ENCODE peak calls at places on chromosomes 4 and X, in seven cellular contexts. W is bronchial epithelial cell, Y is amygdala, V is C1 segment of cervical spinal cord, F is colonic mucosa, T is Kasumi-1, D is RWPE1. Z is an unnamed sample.

GRCh38 chrX:72306085-72306801 is 529 bp upstream of the CITED1 start:
- DNase-seq in W (no peak), F (no peak), T (no peak), Y (no peak), V (no peak), D (peak; percentile 13), Z (no peak)

GRCh38 chr4:155383541-155383940 is 6.8 kb upstream of the MAP9 start:
- DNase-seq in T (no peak), W (no peak), F (no peak), D (no peak), Y (no peak), V (no peak), Z (no peak)

GRCh38 chr4:147773261-147774184 is 41.6 kb downstream of the ARHGAP10 start:
- DNase-seq in F (no peak), Y (no peak), V (no peak), D (no peak), W (peak; percentile 58), T (no peak), Z (no peak)

GRCh38 chrX:1134976-1135375 is 77.5 kb downstream of the CRLF2 start:
- DNase-seq in W (no peak), F (no peak), T (no peak), V (no peak), Y (no peak), D (no peak), Z (no peak)

GRCh38 chr4:120929847-120930246 is 7.3 kb upstream of the PRDM5 start:
- DNase-seq in W (no peak), T (no peak), F (no peak), Y (no peak), D (no peak), V (no peak), Z (no peak)

GRCh38 chrX:154730271-154730883 is 20.5 kb downstream of the GAB3 start:
- DNase-seq in D (no peak), F (no peak), Y (no peak), T (no peak), W (no peak), V (no peak), Z (no peak)

GRCh38 chr4:158599150-158599549 is 72.5 kb downstream of the C4orf46 start:
- DNase-seq in D (no peak), W (no peak), F (no peak), Y (no peak), T (peak; percentile 56), V (no peak), Z (no peak)

GRCh38 chr4:8200302-8200975 is 1.3 kb downstream of the SH3TC1 start:
- DNase-seq in D (peak; percentile 75), T (no peak), V (no peak), W (peak; percentile 63), Y (no peak), F (no peak), Z (no peak)

GRCh38 chr4:17613761-17614415 is 553 bp upstream of the MED28 start:
- DNase-seq in T (peak; percentile 74), D (peak; percentile 39), F (no peak), V (no peak), Y (no peak), W (peak; percentile 86), Z (peak; percentile 56)

GRCh38 chr4:682490-683172 is 6.3 kb downstream of the SLC49A3 start:
- DNase-seq in F (no peak), W (no peak), D (no peak), T (no peak), V (no peak), Y (no peak), Z (no peak)

GRCh38 chr4:41977709-41978108 is 3.8 kb upstream of the DCAF4L1 start:
- DNase-seq in D (no peak), W (peak; percentile 19), Y (no peak), F (no peak), T (peak; percentile 42), V (no peak), Z (peak; percentile 1)

GRCh38 chr4:119858176-119858575 is 208.5 kb downstream of the MAD2L1 start:
- DNase-seq in V (no peak), D (no peak), T (no peak), Y (no peak), W (peak; percentile 22), F (no peak), Z (no peak)

GRCh38 chrX:11341274-11342256 is 48.4 kb downstream of the AMELX start:
- DNase-seq in D (peak; percentile 36), Y (no peak), W (peak; percentile 88), T (peak; percentile 51), V (no peak), F (peak; percentile 30), Z (no peak)

GRCh38 chr4:87299898-87300297 is 22.8 kb downstream of the HSD17B13 start:
- DNase-seq in V (no peak), F (no peak), T (no peak), W (no peak), Y (no peak), D (no peak), Z (no peak)

GRCh38 chr4:130026185-130026584 is 930.2 kb downstream of the C4orf33 start:
- DNase-seq in D (no peak), W (no peak), F (no peak), T (no peak), V (no peak), Y (no peak), Z (no peak)

GRCh38 chr4:34417160-34417559 is 1827.2 kb downstream of the ARAP2 start:
- DNase-seq in V (no peak), Y (no peak), W (peak; percentile 10), F (no peak), D (no peak), T (no peak), Z (no peak)

GRCh38 chr4:180618396-180618795 is 1624.8 kb upstream of the TENM3 start:
- DNase-seq in T (peak; percentile 87), V (no peak), Y (no peak), W (no peak), F (no peak), D (no peak), Z (no peak)

GRCh38 chrX:48035891-48036290 is 29.1 kb downstream of the SPACA5 start:
- DNase-seq in F (no peak), V (no peak), Y (no peak), T (no peak), W (no peak), D (no peak), Z (no peak)

GRCh38 chrX:16643160-16643559 is 6.8 kb upstream of the S100G start:
- DNase-seq in F (no peak), Y (no peak), W (peak; percentile 88), T (no peak), V (no peak), D (peak; percentile 9), Z (no peak)

GRCh38 chr4:10013722-10014121 is 7.6 kb downstream of the SLC2A9 start:
- DNase-seq in F (peak; percentile 78), Y (no peak), V (no peak), W (peak; percentile 57), D (no peak), T (peak; percentile 52), Z (no peak)

GRCh38 chrX:46547857-46548256 is 2.6 kb upstream of the ZNF674 start:
- DNase-seq in D (peak; percentile 25), W (peak; percentile 78), Y (no peak), V (no peak), F (no peak), T (no peak), Z (peak; percentile 37)

GRCh38 chr4:114879916-114880315 is 233.5 kb downstream of the NDST4 start:
- DNase-seq in W (no peak), F (no peak), V (no peak), D (no peak), T (no peak), Y (no peak), Z (no peak)

GRCh38 chrX:103063918-103064434 is at the start of gene BEX1:
- DNase-seq in V (peak; percentile 22), Y (peak; percentile 45), T (no peak), D (peak; percentile 1), W (peak; percentile 0), F (no peak), Z (no peak)

GRCh38 chr4:123107444-123108252 is 185.3 kb upstream of the NUDT6 start:
- DNase-seq in W (no peak), Y (no peak), T (no peak), D (no peak), V (no peak), F (no peak), Z (no peak)

GRCh38 chr4:124936427-124936826 is 223.9 kb upstream of the ANKRD50 start:
- DNase-seq in V (no peak), T (no peak), F (no peak), W (no peak), Y (no peak), D (no peak), Z (no peak)

GRCh38 chr4:63728480-63729177 is 680.6 kb downstream of the TECRL start:
- DNase-seq in V (no peak), T (no peak), D (no peak), F (no peak), Y (no peak), W (no peak), Z (no peak)

GRCh38 chrX:15877380-15877779 is 22.8 kb upstream of the AP1S2 start:
- DNase-seq in W (peak; percentile 12), V (no peak), D (no peak), Y (no peak), F (no peak), T (no peak), Z (peak; percentile 10)

GRCh38 chr4:123408471-123409084 is 12.0 kb downstream of the SPRY1 start:
- DNase-seq in V (no peak), T (no peak), W (no peak), F (no peak), D (no peak), Y (no peak), Z (no peak)

GRCh38 chr4:118352843-118353373 is at the start of gene PRSS12:
- DNase-seq in F (peak; percentile 83), Y (no peak), T (peak; percentile 45), V (no peak), D (peak; percentile 69), W (peak; percentile 54), Z (peak; percentile 41)

GRCh38 chrX:18548996-18549395 is 122.9 kb downstream of the RS1 start:
- DNase-seq in Y (no peak), T (no peak), V (no peak), F (no peak), W (peak; percentile 71), D (no peak), Z (no peak)

GRCh38 chrX:136168929-136169735 is 21.8 kb downstream of the FHL1 start:
- DNase-seq in V (no peak), F (peak; percentile 36), D (peak; percentile 30), W (peak; percentile 53), T (no peak), Y (no peak), Z (peak; percentile 90)

GRCh38 chr4:79578613-79579012 is 170.6 kb upstream of the GK2 start:
- DNase-seq in F (no peak), T (no peak), W (no peak), Y (no peak), V (no peak), D (no peak), Z (no peak)

GRCh38 chr4:28357985-28358384 is 1497.3 kb downstream of the STIM2 start:
- DNase-seq in V (peak; percentile 14), D (no peak), Y (no peak), T (peak; percentile 18), F (no peak), W (peak; percentile 32), Z (no peak)

GRCh38 chr4:155667538-155668511 is 1.2 kb downstream of the GUCY1A1 start:
- DNase-seq in Y (peak; percentile 8), V (peak; percentile 9), W (no peak), F (peak; percentile 18), T (peak; percentile 48), D (peak; percentile 8), Z (no peak)

GRCh38 chr4:122661176-122661575 is 40.3 kb upstream of the IL21 start:
- DNase-seq in D (no peak), W (no peak), T (no peak), F (no peak), Y (no peak), V (no peak), Z (no peak)

GRCh38 chr4:86613734-86614133 is 19.6 kb downstream of the PTPN13 start:
- DNase-seq in W (no peak), Y (no peak), T (no peak), V (no peak), D (no peak), F (no peak), Z (no peak)

GRCh38 chr4:107182347-107182746 is 146.2 kb upstream of the DKK2 start:
- DNase-seq in Y (no peak), V (no peak), T (no peak), D (no peak), W (no peak), F (no peak), Z (no peak)

GRCh38 chr4:36244257-36245084 is at the start of gene ARAP2:
- DNase-seq in D (peak; percentile 86), V (no peak), Y (peak; percentile 10), T (peak; percentile 55), W (peak; percentile 78), F (peak; percentile 47), Z (no peak)